ENCODE peak calls at places on chromosomes 3 and 15, in four cellular contexts. Y is astrocyte of the spinal cord, B is WTC11, Q is NCI-H69. H is an unnamed sample.

GRCh38 chr3:61315874-61316273 is 64.6 kb upstream of the FHIT start:
- DNase-seq in B (peak; percentile 61), Q (no peak), Y (peak; percentile 4), H (no peak)

GRCh38 chr3:16073218-16073617 is 101.3 kb upstream of the GALNT15 start:
- DNase-seq in B (no peak), Y (no peak), Q (peak; percentile 4), H (peak; percentile 52)

GRCh38 chr3:27666708-27667107 is 55.4 kb downstream of the EOMES start:
- DNase-seq in Y (peak; percentile 91), Q (peak; percentile 52), B (peak; percentile 81), H (peak; percentile 76)

GRCh38 chr3:127721536-127721935 is 48.8 kb downstream of the ABTB1 start:
- DNase-seq in B (no peak), Y (no peak), Q (no peak), H (no peak)

GRCh38 chr3:198079771-198080520 is 119.9 kb downstream of the LMLN start:
- DNase-seq in Q (no peak), B (peak; percentile 46), Y (no peak), H (peak; percentile 36)

GRCh38 chr3:12993022-12993622 is 80.1 kb downstream of the IQSEC1 start:
- DNase-seq in B (peak; percentile 82), Y (no peak), Q (no peak), H (no peak)

GRCh38 chr15:73200339-73200738 is 148.1 kb downstream of the NEO1 start:
- DNase-seq in B (no peak), Y (no peak), Q (no peak), H (no peak)

GRCh38 chr15:95644476-95644875 is 686.0 kb upstream of the NR2F2 start:
- DNase-seq in Y (no peak), B (no peak), Q (no peak), H (no peak)

GRCh38 chr3:184821034-184821433 is 9.1 kb downstream of the VPS8 start:
- DNase-seq in Y (no peak), B (no peak), Q (no peak), H (no peak)

GRCh38 chr3:145623349-145623748 is 537.6 kb downstream of the PLOD2 start:
- DNase-seq in B (no peak), Q (no peak), Y (peak; percentile 7), H (no peak)

GRCh38 chr3:45275006-45275704 is 49.1 kb upstream of the TMEM158 start:
- DNase-seq in Y (no peak), Q (peak; percentile 43), B (no peak), H (peak; percentile 74)

GRCh38 chr15:91208366-91208765 is 108.3 kb downstream of the SV2B start:
- DNase-seq in B (no peak), Q (peak; percentile 49), Y (no peak), H (peak; percentile 78)

GRCh38 chr3:65979152-65979551 is 59.6 kb downstream of the MAGI1 start:
- DNase-seq in Q (no peak), B (no peak), Y (peak; percentile 88), H (no peak)

GRCh38 chr15:85730001-85730820 is 64.5 kb downstream of the KLHL25 start:
- DNase-seq in B (no peak), Q (peak; percentile 61), Y (peak; percentile 67), H (peak; percentile 84)

GRCh38 chr3:171267089-171267488 is 193.1 kb downstream of the TNIK start:
- DNase-seq in B (no peak), Q (no peak), Y (no peak), H (no peak)